ENCODE peak calls at places on chromosomes 6 and 20, in seven cellular contexts. One of them, this sample, is unnamed.

GRCh38 chr6:132190097-132190814 is 211.0 kb downstream of the MOXD1 start:
- DNase-seq in effector memory CD4-positive, alpha-beta T cell: no peak
- DNase-seq in colonic mucosa: no peak
- DNase-seq in adrenal gland: no peak
- DNase-seq in spleen: no peak
- DNase-seq in GM12878: no peak
- DNase-seq in NT2/D1: no peak
- DNase-seq in this sample: no peak

GRCh38 chr6:26576929-26577719 is 19.6 kb upstream of the ABT1 start:
- DNase-seq in adrenal gland: no peak
- DNase-seq in effector memory CD4-positive, alpha-beta T cell: no peak
- DNase-seq in spleen: peak; percentile 74
- DNase-seq in NT2/D1: peak; percentile 81
- DNase-seq in colonic mucosa: peak; percentile 71
- DNase-seq in GM12878: no peak
- DNase-seq in this sample: no peak

GRCh38 chr6:26064619-26065257 is 22.5 kb upstream of the HFE start:
- DNase-seq in spleen: no peak
- DNase-seq in colonic mucosa: peak; percentile 37
- DNase-seq in adrenal gland: peak; percentile 28
- DNase-seq in GM12878: no peak
- DNase-seq in NT2/D1: no peak
- DNase-seq in effector memory CD4-positive, alpha-beta T cell: no peak
- DNase-seq in this sample: no peak

GRCh38 chr6:50845499-50846108 is 26.9 kb downstream of the TFAP2B start:
- DNase-seq in NT2/D1: no peak
- DNase-seq in colonic mucosa: no peak
- DNase-seq in effector memory CD4-positive, alpha-beta T cell: no peak
- DNase-seq in spleen: no peak
- DNase-seq in GM12878: no peak
- DNase-seq in adrenal gland: no peak
- DNase-seq in this sample: no peak

GRCh38 chr6:81808834-81809598 is 56.5 kb upstream of the TENT5A start:
- DNase-seq in adrenal gland: no peak
- DNase-seq in spleen: no peak
- DNase-seq in GM12878: no peak
- DNase-seq in effector memory CD4-positive, alpha-beta T cell: no peak
- DNase-seq in NT2/D1: no peak
- DNase-seq in colonic mucosa: no peak
- DNase-seq in this sample: no peak

GRCh38 chr6:118263929-118264486 is 284.1 kb upstream of the PLN start:
- DNase-seq in NT2/D1: peak; percentile 28
- DNase-seq in effector memory CD4-positive, alpha-beta T cell: no peak
- DNase-seq in adrenal gland: peak; percentile 28
- DNase-seq in colonic mucosa: no peak
- DNase-seq in GM12878: no peak
- DNase-seq in spleen: no peak
- DNase-seq in this sample: no peak

GRCh38 chr6:149334682-149335160 is 17.2 kb downstream of the TAB2 start:
- DNase-seq in GM12878: no peak
- DNase-seq in spleen: no peak
- DNase-seq in effector memory CD4-positive, alpha-beta T cell: no peak
- DNase-seq in NT2/D1: no peak
- DNase-seq in colonic mucosa: no peak
- DNase-seq in adrenal gland: peak; percentile 45
- DNase-seq in this sample: no peak

GRCh38 chr6:138473144-138473543 is 26.1 kb downstream of the NHSL1 start:
- DNase-seq in effector memory CD4-positive, alpha-beta T cell: no peak
- DNase-seq in spleen: no peak
- DNase-seq in colonic mucosa: no peak
- DNase-seq in GM12878: no peak
- DNase-seq in NT2/D1: no peak
- DNase-seq in adrenal gland: no peak
- DNase-seq in this sample: no peak

GRCh38 chr20:41173791-41174341 is 36.5 kb downstream of the PLCG1 start:
- DNase-seq in NT2/D1: no peak
- DNase-seq in spleen: peak; percentile 73
- DNase-seq in effector memory CD4-positive, alpha-beta T cell: no peak
- DNase-seq in colonic mucosa: peak; percentile 15
- DNase-seq in GM12878: no peak
- DNase-seq in adrenal gland: peak; percentile 13
- DNase-seq in this sample: no peak

GRCh38 chr6:35969676-35970075 is 48.8 kb upstream of the SRPK1 start:
- DNase-seq in GM12878: no peak
- DNase-seq in spleen: no peak
- DNase-seq in colonic mucosa: no peak
- DNase-seq in NT2/D1: no peak
- DNase-seq in effector memory CD4-positive, alpha-beta T cell: no peak
- DNase-seq in adrenal gland: no peak
- DNase-seq in this sample: no peak

GRCh38 chr6:43019152-43019551 is 2.3 kb upstream of the RRP36 start:
- DNase-seq in spleen: no peak
- DNase-seq in adrenal gland: no peak
- DNase-seq in colonic mucosa: no peak
- DNase-seq in effector memory CD4-positive, alpha-beta T cell: no peak
- DNase-seq in NT2/D1: no peak
- DNase-seq in GM12878: no peak
- DNase-seq in this sample: no peak
- H3K4me1 ChIP-seq in spleen: peaks cover 48% of the 10 kb centered on the region
- H3K4me1 ChIP-seq in adrenal gland: peaks cover 56% of the 10 kb centered on the region
- H3K4me1 ChIP-seq in colonic mucosa: peaks cover 18% of the 10 kb centered on the region
- H3K4me1 ChIP-seq in effector memory CD4-positive, alpha-beta T cell: peaks cover 26% of the 10 kb centered on the region
- H3K4me1 ChIP-seq in NT2/D1: peaks cover 11% of the 10 kb centered on the region
- H3K4me1 ChIP-seq in GM12878: peaks cover 16% of the 10 kb centered on the region
- H3K4me1 ChIP-seq in this sample: no peaks in the 10 kb centered on the region

DNA sequence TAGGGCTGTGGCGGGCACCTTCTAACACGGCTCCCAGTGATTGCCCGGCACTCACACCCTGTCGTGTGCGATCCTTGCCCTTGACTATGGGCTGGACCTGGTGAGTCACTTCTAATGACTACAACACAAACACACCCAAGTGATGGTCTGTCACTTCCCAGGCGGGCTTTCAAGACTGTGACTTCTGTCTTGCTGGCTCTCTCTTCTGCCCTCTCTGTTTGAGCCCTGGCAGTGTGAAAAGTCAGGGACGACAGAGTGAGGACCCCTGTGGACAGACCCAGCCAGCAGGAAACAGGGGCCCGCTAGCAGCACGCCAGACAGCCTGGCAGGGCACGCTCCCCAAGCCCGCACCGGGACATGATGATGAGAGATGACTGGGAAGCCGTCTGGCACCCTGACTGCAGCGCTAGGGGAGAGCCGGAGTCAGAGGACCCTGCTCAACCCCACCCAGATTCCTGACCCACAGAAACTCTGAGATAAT is 43.0 kb downstream of the KIF16B start:
- DNase-seq in colonic mucosa: peak; percentile 88
- DNase-seq in spleen: no peak
- DNase-seq in NT2/D1: no peak
- DNase-seq in GM12878: no peak
- DNase-seq in effector memory CD4-positive, alpha-beta T cell: no peak
- DNase-seq in adrenal gland: peak; percentile 73
- DNase-seq in this sample: no peak
- H3K4me3 ChIP-seq in colonic mucosa: no peak overlapping the region
- H3K4me3 ChIP-seq in spleen: no peak overlapping the region
- H3K4me3 ChIP-seq in NT2/D1: no peak overlapping the region
- H3K4me3 ChIP-seq in GM12878: no peak overlapping the region
- H3K4me3 ChIP-seq in effector memory CD4-positive, alpha-beta T cell: no peak overlapping the region
- H3K4me3 ChIP-seq in adrenal gland: no peak overlapping the region
- H3K4me3 ChIP-seq in this sample: no peak overlapping the region

GRCh38 chr20:3751664-3752385 is 15.7 kb downstream of the ADISSP start:
- DNase-seq in GM12878: no peak
- DNase-seq in adrenal gland: peak; percentile 80
- DNase-seq in NT2/D1: peak; percentile 40
- DNase-seq in spleen: no peak
- DNase-seq in colonic mucosa: peak; percentile 67
- DNase-seq in effector memory CD4-positive, alpha-beta T cell: peak; percentile 31
- DNase-seq in this sample: no peak
- H3K4me1 ChIP-seq in GM12878: no peaks in the 10 kb centered on the region
- H3K4me1 ChIP-seq in adrenal gland: peaks cover 5% of the 10 kb centered on the region
- H3K4me1 ChIP-seq in NT2/D1: peaks cover 4% of the 10 kb centered on the region
- H3K4me1 ChIP-seq in spleen: peaks cover 18% of the 10 kb centered on the region
- H3K4me1 ChIP-seq in colonic mucosa: no peaks in the 10 kb centered on the region
- H3K4me1 ChIP-seq in effector memory CD4-positive, alpha-beta T cell: no peaks in the 10 kb centered on the region
- H3K4me1 ChIP-seq in this sample: peaks cover 10% of the 10 kb centered on the region

DNA sequence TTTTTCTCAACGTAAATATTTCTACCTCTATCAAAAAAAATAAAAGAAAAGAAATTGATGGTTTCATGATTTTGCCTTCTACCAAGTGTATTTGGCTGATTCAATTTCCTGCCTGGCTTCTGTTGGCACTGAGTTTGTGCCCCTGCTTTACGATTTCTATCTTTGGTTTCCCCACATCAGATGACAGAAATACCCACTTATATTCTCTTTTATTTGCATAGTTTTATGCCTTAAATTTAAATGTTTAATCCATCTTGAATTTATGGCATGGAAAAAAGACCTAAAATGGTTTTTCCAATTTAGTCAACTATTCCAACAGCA is 34.3 kb downstream of the RNF24 start:
- DNase-seq in GM12878: no peak
- DNase-seq in colonic mucosa: no peak
- DNase-seq in effector memory CD4-positive, alpha-beta T cell: no peak
- DNase-seq in NT2/D1: no peak
- DNase-seq in spleen: no peak
- DNase-seq in adrenal gland: no peak
- DNase-seq in this sample: no peak
- H3K4me3 ChIP-seq in GM12878: peak overlapping the region; percentile 30
- H3K4me3 ChIP-seq in colonic mucosa: no peak overlapping the region
- H3K4me3 ChIP-seq in effector memory CD4-positive, alpha-beta T cell: peak overlapping the region; percentile 47
- H3K4me3 ChIP-seq in NT2/D1: no peak overlapping the region
- H3K4me3 ChIP-seq in spleen: no peak overlapping the region
- H3K4me3 ChIP-seq in adrenal gland: no peak overlapping the region
- H3K4me3 ChIP-seq in this sample: no peak overlapping the region

DNA sequence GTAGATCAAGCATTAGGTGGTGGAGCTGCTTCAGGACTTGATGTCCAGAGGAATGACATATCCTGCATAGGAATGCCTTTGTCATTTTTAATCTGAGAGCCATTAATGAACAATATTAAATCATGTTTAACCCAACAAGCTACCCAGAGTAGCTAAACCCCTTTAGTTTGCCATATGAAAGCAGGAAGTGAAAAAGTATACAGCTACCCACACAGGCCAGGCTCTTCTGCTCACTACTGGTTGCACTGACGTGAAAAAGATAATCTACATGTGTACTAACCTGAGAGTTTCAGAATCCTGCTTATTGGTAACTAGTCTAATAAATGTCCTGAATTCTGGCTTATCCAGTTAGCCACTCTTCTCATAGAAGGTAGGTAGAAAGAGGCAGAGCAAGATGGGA is 19.9 kb downstream of the GLYATL3 start:
- DNase-seq in adrenal gland: no peak
- DNase-seq in spleen: no peak
- DNase-seq in NT2/D1: no peak
- DNase-seq in colonic mucosa: no peak
- DNase-seq in effector memory CD4-positive, alpha-beta T cell: no peak
- DNase-seq in GM12878: no peak
- DNase-seq in this sample: no peak
- H3K4me1 ChIP-seq in adrenal gland: no peaks in the 10 kb centered on the region
- H3K4me1 ChIP-seq in spleen: no peaks in the 10 kb centered on the region
- H3K4me1 ChIP-seq in NT2/D1: no peaks in the 10 kb centered on the region
- H3K4me1 ChIP-seq in colonic mucosa: peaks cover 5% of the 10 kb centered on the region
- H3K4me1 ChIP-seq in effector memory CD4-positive, alpha-beta T cell: no peaks in the 10 kb centered on the region
- H3K4me1 ChIP-seq in GM12878: no peaks in the 10 kb centered on the region
- H3K4me1 ChIP-seq in this sample: no peaks in the 10 kb centered on the region

GRCh38 chr6:156719395-156719719 is 57.8 kb upstream of the ARID1B start:
- DNase-seq in colonic mucosa: peak; percentile 55
- DNase-seq in spleen: no peak
- DNase-seq in GM12878: no peak
- DNase-seq in NT2/D1: no peak
- DNase-seq in effector memory CD4-positive, alpha-beta T cell: no peak
- DNase-seq in adrenal gland: no peak
- DNase-seq in this sample: no peak
- H3K4me3 ChIP-seq in colonic mucosa: peak overlapping the region; percentile 21
- H3K4me3 ChIP-seq in spleen: peak overlapping the region; percentile 31
- H3K4me3 ChIP-seq in GM12878: peak overlapping the region; percentile 58
- H3K4me3 ChIP-seq in NT2/D1: no peak overlapping the region
- H3K4me3 ChIP-seq in effector memory CD4-positive, alpha-beta T cell: peak overlapping the region; percentile 69
- H3K4me3 ChIP-seq in adrenal gland: no peak overlapping the region
- H3K4me3 ChIP-seq in this sample: no peak overlapping the region

GRCh38 chr20:33322456-33322855 is 39.4 kb downstream of the BPIFB1 start:
- DNase-seq in adrenal gland: no peak
- DNase-seq in effector memory CD4-positive, alpha-beta T cell: no peak
- DNase-seq in GM12878: no peak
- DNase-seq in colonic mucosa: no peak
- DNase-seq in NT2/D1: no peak
- DNase-seq in spleen: no peak
- DNase-seq in this sample: no peak
- H3K4me1 ChIP-seq in adrenal gland: no peaks in the 10 kb centered on the region
- H3K4me1 ChIP-seq in effector memory CD4-positive, alpha-beta T cell: no peaks in the 10 kb centered on the region
- H3K4me1 ChIP-seq in GM12878: no peaks in the 10 kb centered on the region
- H3K4me1 ChIP-seq in colonic mucosa: no peaks in the 10 kb centered on the region
- H3K4me1 ChIP-seq in NT2/D1: no peaks in the 10 kb centered on the region
- H3K4me1 ChIP-seq in spleen: no peaks in the 10 kb centered on the region
- H3K4me1 ChIP-seq in this sample: no peaks in the 10 kb centered on the region